ENCODE peak calls at places on chromosomes 7 and 10, in six cellular contexts. J, P, C, R, V and B are unnamed samples.

GRCh38 chr10:87053577-87054181 is 33.6 kb downstream of the FAM25A start:
- DNase-seq in R (no peak), P (no peak), J (peak), V (no peak), C (no peak), B (no peak)

GRCh38 chr10:4984971-4985594 is 18.6 kb downstream of the AKR1C2 start:
- DNase-seq in J (no peak), C (no peak), V (no peak), R (no peak), P (no peak), B (no peak)

GRCh38 chr7:139735912-139736595 is 41.7 kb downstream of the HIPK2 start:
- DNase-seq in R (no peak), J (no peak), V (no peak), C (no peak), P (no peak), B (no peak)

GRCh38 chr10:61897671-61898434 is 3.6 kb upstream of the ARID5B start:
- DNase-seq in R (peak), C (no peak), V (peak), J (peak), P (peak), B (no peak)

GRCh38 chr7:134787064-134787463 is 7.6 kb downstream of the CALD1 start:
- DNase-seq in C (no peak), R (no peak), V (no peak), J (no peak), P (no peak), B (no peak)

GRCh38 chr10:1465421-1465902 is 271.9 kb downstream of the ADARB2 start:
- DNase-seq in J (no peak), V (no peak), C (peak), P (no peak), R (no peak), B (no peak)

GRCh38 chr7:127995866-127996215 is 35.4 kb downstream of the LRRC4 start:
- DNase-seq in V (no peak), R (no peak), C (no peak), J (no peak), P (no peak), B (no peak)

GRCh38 chr7:69814421-69814962 is 216.2 kb downstream of the AUTS2 start:
- DNase-seq in C (no peak), P (peak), R (no peak), J (peak), V (no peak), B (no peak)

GRCh38 chr7:36303202-36304098 is 86.2 kb upstream of the ANLN start:
- DNase-seq in P (peak), R (no peak), C (peak), V (peak), J (peak), B (peak)

GRCh38 chr10:101897633-101898032 is 54.0 kb upstream of the KCNIP2 start:
- DNase-seq in R (no peak), P (no peak), C (peak), J (no peak), V (no peak), B (no peak)

GRCh38 chr7:10128748-10129147 is 844.9 kb upstream of the PHF14 start:
- DNase-seq in P (peak), C (no peak), J (peak), R (no peak), V (peak), B (no peak)

GRCh38 chr7:123244768-123245167 is 45.0 kb upstream of the SLC13A1 start:
- DNase-seq in J (no peak), C (no peak), P (no peak), V (no peak), R (no peak), B (no peak)

GRCh38 chr10:49647554-49647953 is 31.9 kb upstream of the C10orf53 start:
- DNase-seq in R (no peak), C (no peak), J (no peak), V (no peak), P (no peak), B (no peak)

GRCh38 chr7:37786741-37787569 is 61.4 kb upstream of the NME8 start:
- DNase-seq in J (peak), C (no peak), R (no peak), V (no peak), P (no peak), B (no peak)

GRCh38 chr10:93113042-93113441 is 39.3 kb downstream of the CYP26A1 start:
- DNase-seq in R (no peak), P (no peak), J (no peak), V (no peak), C (no peak), B (no peak)